ENCODE peak calls at places on chromosome X, in five cellular contexts. One of them, this sample, is unnamed.
A peak's percentile ranks its signal among the peaks of the same experiment; 100 is the strongest.

GRCh38 chrX:119693032-119693995 is at the start of gene SEPTIN6:
- DNase-seq in OCI-LY7: peak; percentile 90
- DNase-seq in mesendoderm: peak; percentile 82
- DNase-seq in aorta: peak; percentile 85
- DNase-seq in tibial artery: peak; percentile 47
- DNase-seq in this sample: peak; percentile 88

GRCh38 chrX:130108647-130109428 is 1.5 kb downstream of the ELF4 start:
- DNase-seq in OCI-LY7: peak; percentile 53
- DNase-seq in tibial artery: peak; percentile 51
- DNase-seq in aorta: peak; percentile 80
- DNase-seq in mesendoderm: peak; percentile 62
- DNase-seq in this sample: peak; percentile 80

GRCh38 chrX:68945603-68946228 is 116.9 kb downstream of the EFNB1 start:
- DNase-seq in aorta: no peak
- DNase-seq in tibial artery: no peak
- DNase-seq in mesendoderm: peak; percentile 57
- DNase-seq in OCI-LY7: no peak
- DNase-seq in this sample: no peak

GRCh38 chrX:143988356-143988755 is 104.5 kb downstream of the UBE2NL start:
- DNase-seq in mesendoderm: peak; percentile 63
- DNase-seq in aorta: no peak
- DNase-seq in OCI-LY7: no peak
- DNase-seq in tibial artery: no peak
- DNase-seq in this sample: no peak

GRCh38 chrX:154490021-154490413 is 412 bp downstream of the SLC10A3 start:
- DNase-seq in mesendoderm: peak; percentile 28
- DNase-seq in OCI-LY7: peak; percentile 52
- DNase-seq in tibial artery: no peak
- DNase-seq in aorta: no peak
- DNase-seq in this sample: no peak

GRCh38 chrX:107741318-107741813 is 34.2 kb downstream of the TSC22D3 start:
- DNase-seq in tibial artery: no peak
- DNase-seq in aorta: no peak
- DNase-seq in OCI-LY7: no peak
- DNase-seq in mesendoderm: no peak
- DNase-seq in this sample: no peak

GRCh38 chrX:1385824-1386223 is 6.1 kb downstream of the SLC25A6 start:
- DNase-seq in mesendoderm: no peak
- DNase-seq in OCI-LY7: no peak
- DNase-seq in aorta: peak; percentile 68
- DNase-seq in tibial artery: no peak
- DNase-seq in this sample: peak; percentile 28

GRCh38 chrX:17525266-17525665 is 150.3 kb downstream of the NHS start:
- DNase-seq in aorta: no peak
- DNase-seq in tibial artery: no peak
- DNase-seq in OCI-LY7: no peak
- DNase-seq in mesendoderm: no peak
- DNase-seq in this sample: no peak

GRCh38 chrX:120367390-120368100 is 5.7 kb downstream of the ATP1B4 start:
- DNase-seq in aorta: no peak
- DNase-seq in mesendoderm: no peak
- DNase-seq in OCI-LY7: no peak
- DNase-seq in tibial artery: no peak
- DNase-seq in this sample: no peak

GRCh38 chrX:134737061-134737460 is 78.8 kb upstream of the PLAC1 start:
- DNase-seq in aorta: no peak
- DNase-seq in mesendoderm: no peak
- DNase-seq in OCI-LY7: no peak
- DNase-seq in tibial artery: peak; percentile 28
- DNase-seq in this sample: no peak

GRCh38 chrX:121987163-121987562 is 939.8 kb downstream of the GLUD2 start:
- DNase-seq in tibial artery: no peak
- DNase-seq in OCI-LY7: no peak
- DNase-seq in aorta: no peak
- DNase-seq in mesendoderm: peak; percentile 1
- DNase-seq in this sample: no peak

GRCh38 chrX:119942831-119943184 is 743 bp downstream of the NKAP start:
- DNase-seq in tibial artery: no peak
- DNase-seq in OCI-LY7: peak; percentile 13
- DNase-seq in aorta: no peak
- DNase-seq in mesendoderm: no peak
- DNase-seq in this sample: no peak

GRCh38 chrX:129557844-129558243 is 17.8 kb downstream of the OCRL start:
- DNase-seq in OCI-LY7: no peak
- DNase-seq in mesendoderm: no peak
- DNase-seq in tibial artery: no peak
- DNase-seq in aorta: no peak
- DNase-seq in this sample: no peak

GRCh38 chrX:52270453-52271116 is 85.9 kb downstream of the MAGED4 start:
- DNase-seq in tibial artery: no peak
- DNase-seq in aorta: no peak
- DNase-seq in mesendoderm: no peak
- DNase-seq in OCI-LY7: no peak
- DNase-seq in this sample: no peak

GRCh38 chrX:139969286-139969685 is 4.0 kb upstream of the CXorf66 start:
- DNase-seq in OCI-LY7: no peak
- DNase-seq in mesendoderm: peak; percentile 28
- DNase-seq in aorta: no peak
- DNase-seq in tibial artery: no peak
- DNase-seq in this sample: no peak

GRCh38 chrX:56975611-56976010 is 19.7 kb downstream of the SPIN3 start:
- DNase-seq in mesendoderm: peak; percentile 16
- DNase-seq in tibial artery: no peak
- DNase-seq in OCI-LY7: peak; percentile 1
- DNase-seq in aorta: no peak
- DNase-seq in this sample: no peak

GRCh38 chrX:144259054-144259453 is 375.2 kb downstream of the UBE2NL start:
- DNase-seq in tibial artery: no peak
- DNase-seq in OCI-LY7: peak; percentile 47
- DNase-seq in aorta: no peak
- DNase-seq in mesendoderm: no peak
- DNase-seq in this sample: no peak

GRCh38 chrX:148310402-148311200 is 189.8 kb upstream of the AFF2 start:
- DNase-seq in tibial artery: no peak
- DNase-seq in aorta: no peak
- DNase-seq in mesendoderm: no peak
- DNase-seq in OCI-LY7: peak; percentile 85
- DNase-seq in this sample: no peak

GRCh38 chrX:130893356-130894085 is 9.5 kb downstream of the ENOX2 start:
- DNase-seq in tibial artery: no peak
- DNase-seq in aorta: no peak
- DNase-seq in mesendoderm: no peak
- DNase-seq in OCI-LY7: no peak
- DNase-seq in this sample: no peak

DNA sequence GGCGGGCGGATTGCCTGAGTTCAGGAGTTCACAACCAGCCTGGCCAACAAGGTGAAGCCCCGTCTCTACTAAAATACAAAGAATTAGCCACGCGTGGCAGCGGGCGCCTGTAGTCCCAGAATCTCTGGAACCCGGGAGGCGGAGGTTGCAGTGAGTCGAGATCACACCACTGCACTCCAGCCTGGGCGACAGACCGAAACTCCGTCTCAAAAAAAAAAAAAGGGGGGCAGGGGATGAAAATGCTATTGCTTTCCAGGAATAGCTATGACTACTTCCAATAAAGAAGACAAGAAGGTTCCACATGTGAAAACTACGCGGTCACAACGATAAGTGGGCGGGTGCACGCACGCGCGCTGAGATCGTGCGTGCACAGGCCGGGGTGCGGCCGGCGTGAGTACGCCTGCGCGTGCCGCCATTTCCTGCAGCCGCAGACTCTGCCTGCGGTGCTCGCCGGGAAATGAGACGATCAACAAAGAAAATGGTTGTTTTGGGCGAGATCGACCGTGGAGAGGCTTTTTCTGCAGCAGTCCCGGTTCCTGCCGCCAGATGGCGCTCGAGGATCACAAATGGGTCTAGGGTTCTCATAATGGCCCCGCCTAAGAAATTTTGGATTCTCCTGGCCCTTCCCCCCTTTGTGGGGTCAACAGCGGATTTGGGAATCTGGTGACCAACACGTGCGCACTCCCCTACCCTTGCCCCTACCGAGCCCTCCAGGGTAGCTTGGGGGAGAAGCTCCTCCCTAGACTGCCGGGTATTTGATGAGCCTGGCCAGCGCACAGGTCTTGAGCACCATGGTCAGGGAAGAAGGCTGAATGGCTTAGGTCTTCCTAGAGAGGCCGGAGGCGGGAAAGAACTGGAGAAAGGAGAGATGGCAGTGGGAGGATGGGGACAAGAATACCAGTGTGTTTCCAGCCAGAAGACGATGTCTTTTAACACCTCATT is 35.1 kb downstream of the PNMA5 start:
- DNase-seq in aorta: peak; percentile 95
- DNase-seq in OCI-LY7: peak; percentile 86
- DNase-seq in mesendoderm: peak; percentile 88
- DNase-seq in tibial artery: peak; percentile 81
- DNase-seq in this sample: peak; percentile 90
- H3K36me3 ChIP-seq in aorta: no peaks in the 10 kb centered on the region
- H3K36me3 ChIP-seq in OCI-LY7: no peaks in the 10 kb centered on the region
- H3K36me3 ChIP-seq in mesendoderm: no peaks in the 10 kb centered on the region
- H3K36me3 ChIP-seq in tibial artery: no peaks in the 10 kb centered on the region
- H3K36me3 ChIP-seq in this sample: no peaks in the 10 kb centered on the region

DNA sequence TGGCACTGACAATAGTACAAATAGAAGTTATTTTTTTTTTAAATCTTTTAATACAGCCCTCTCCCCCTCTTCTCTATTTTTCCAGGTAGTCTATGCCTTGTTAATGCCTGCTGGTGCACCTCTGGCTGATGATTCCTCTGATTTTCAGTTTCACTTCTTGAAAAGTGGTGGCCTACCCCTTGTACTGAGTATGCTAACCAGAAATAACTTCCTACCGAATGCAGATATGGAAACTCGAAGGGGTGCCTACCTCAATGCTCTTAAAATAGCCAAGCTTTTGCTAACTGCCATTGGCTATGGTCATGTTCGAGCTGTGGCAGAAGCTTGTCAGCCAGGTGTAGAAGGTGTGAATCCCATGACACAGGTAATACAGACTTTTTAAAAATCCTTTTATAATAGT is 99.1 kb downstream of the USP9X start:
- DNase-seq in aorta: no peak
- DNase-seq in mesendoderm: no peak
- DNase-seq in OCI-LY7: peak; percentile 28
- DNase-seq in tibial artery: no peak
- DNase-seq in this sample: no peak
- H3K36me3 ChIP-seq in aorta: no peaks in the 10 kb centered on the region
- H3K36me3 ChIP-seq in mesendoderm: peaks cover 2% of the 10 kb centered on the region
- H3K36me3 ChIP-seq in OCI-LY7: peaks cover 62% of the 10 kb centered on the region
- H3K36me3 ChIP-seq in tibial artery: peaks cover 31% of the 10 kb centered on the region
- H3K36me3 ChIP-seq in this sample: peaks cover 6% of the 10 kb centered on the region

GRCh38 chrX:41144873-41145272 is 59.6 kb downstream of the USP9X start:
- DNase-seq in OCI-LY7: no peak
- DNase-seq in aorta: no peak
- DNase-seq in mesendoderm: no peak
- DNase-seq in tibial artery: no peak
- DNase-seq in this sample: no peak

GRCh38 chrX:41142130-41142529 is 56.9 kb downstream of the USP9X start:
- DNase-seq in aorta: no peak
- DNase-seq in tibial artery: no peak
- DNase-seq in mesendoderm: no peak
- DNase-seq in OCI-LY7: no peak
- DNase-seq in this sample: no peak

GRCh38 chrX:41150043-41150442 is 64.8 kb downstream of the USP9X start:
- DNase-seq in mesendoderm: no peak
- DNase-seq in OCI-LY7: no peak
- DNase-seq in tibial artery: no peak
- DNase-seq in aorta: no peak
- DNase-seq in this sample: no peak

GRCh38 chrX:41148553-41148952 is 63.3 kb downstream of the USP9X start:
- DNase-seq in aorta: no peak
- DNase-seq in OCI-LY7: no peak
- DNase-seq in mesendoderm: no peak
- DNase-seq in tibial artery: no peak
- DNase-seq in this sample: no peak

DNA sequence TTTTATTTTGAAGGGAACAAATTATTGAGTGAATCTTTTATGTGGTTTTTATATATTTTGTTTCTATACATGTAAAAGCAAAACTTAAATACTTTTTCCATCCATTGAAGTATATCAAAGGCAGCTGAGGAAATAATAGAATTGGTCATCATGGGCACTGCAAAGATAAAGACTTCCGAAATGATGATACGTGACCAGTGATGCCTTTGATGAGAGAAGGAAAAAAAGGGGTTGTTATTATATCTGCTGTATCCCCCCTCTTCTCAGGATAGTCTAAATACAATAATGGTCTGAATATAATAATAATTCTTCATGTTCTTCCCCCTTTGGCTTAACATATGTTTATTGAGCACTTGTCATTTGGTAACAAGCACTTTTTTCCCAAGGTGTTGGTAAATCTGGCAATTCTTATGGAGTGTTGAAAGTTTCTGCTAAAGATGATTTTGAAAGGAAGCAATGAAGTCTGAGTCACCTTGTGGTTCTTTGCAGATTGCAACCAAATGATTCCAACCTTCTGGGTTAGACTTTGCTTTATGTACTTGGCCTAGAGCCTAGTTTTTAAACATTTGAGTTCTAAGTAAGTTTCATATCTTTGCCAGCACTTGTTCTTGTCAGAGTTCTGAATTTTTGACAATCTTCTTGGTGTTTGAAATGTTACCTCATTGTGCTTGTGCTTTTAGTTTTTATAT is 60.8 kb downstream of the USP9X start:
- DNase-seq in mesendoderm: no peak
- DNase-seq in aorta: no peak
- DNase-seq in tibial artery: no peak
- DNase-seq in OCI-LY7: no peak
- DNase-seq in this sample: no peak
- H3K36me3 ChIP-seq in mesendoderm: peaks cover 3% of the 10 kb centered on the region
- H3K36me3 ChIP-seq in aorta: no peaks in the 10 kb centered on the region
- H3K36me3 ChIP-seq in tibial artery: peaks cover 58% of the 10 kb centered on the region
- H3K36me3 ChIP-seq in OCI-LY7: peaks cover 78% of the 10 kb centered on the region
- H3K36me3 ChIP-seq in this sample: peaks cover 43% of the 10 kb centered on the region

GRCh38 chrX:12460929-12461328 is 322.7 kb downstream of the FRMPD4 start:
- DNase-seq in OCI-LY7: no peak
- DNase-seq in mesendoderm: no peak
- DNase-seq in aorta: no peak
- DNase-seq in tibial artery: no peak
- DNase-seq in this sample: no peak
- H3K36me3 ChIP-seq in OCI-LY7: no peaks in the 10 kb centered on the region
- H3K36me3 ChIP-seq in mesendoderm: no peaks in the 10 kb centered on the region
- H3K36me3 ChIP-seq in aorta: no peaks in the 10 kb centered on the region
- H3K36me3 ChIP-seq in tibial artery: no peaks in the 10 kb centered on the region
- H3K36me3 ChIP-seq in this sample: no peaks in the 10 kb centered on the region